ENCODE peak calls at places on chromosomes 1 and 21, in six cellular contexts. Q, F, D, A, R and S are unnamed samples.

GRCh38 chr1:31306278-31306677 is 9.4 kb downstream of the ZCCHC17 start:
- DNase-seq in Q (no peak), F (no peak), D (no peak), A (no peak), R (no peak), S (no peak)

GRCh38 chr1:40861227-40862003 is 748 bp downstream of the CITED4 start:
- DNase-seq in Q (peak; percentile 3), F (peak; percentile 56), D (peak; percentile 19), A (peak; percentile 55), R (peak; percentile 46), S (peak; percentile 19)

GRCh38 chr1:20540281-20540680 is 12.1 kb upstream of the FAM43B start:
- DNase-seq in Q (no peak), F (no peak), D (no peak), A (no peak), R (no peak), S (no peak)

GRCh38 chr1:218815076-218815475 is 358.6 kb upstream of the LYPLAL1 start:
- DNase-seq in Q (no peak), F (no peak), D (no peak), A (no peak), R (no peak), S (no peak)

GRCh38 chr1:3911521-3911845 is 11.4 kb upstream of the C1orf174 start:
- DNase-seq in Q (no peak), F (no peak), D (no peak), A (no peak), R (no peak), S (no peak)

GRCh38 chr1:31299365-31299764 is 2.5 kb downstream of the ZCCHC17 start:
- DNase-seq in Q (no peak), F (no peak), D (no peak), A (no peak), R (no peak), S (no peak)

GRCh38 chr1:16484501-16484835 is 29.6 kb downstream of the RNU1-1 start:
- DNase-seq in Q (no peak), F (no peak), D (no peak), A (no peak), R (no peak), S (no peak)

GRCh38 chr21:16420086-16420724 is 690.4 kb downstream of the USP25 start:
- DNase-seq in Q (no peak), F (no peak), D (no peak), A (peak; percentile 33), R (no peak), S (no peak)

GRCh38 chr1:44464361-44464760 is 59.3 kb downstream of the RNF220 start:
- DNase-seq in Q (no peak), F (no peak), D (no peak), A (no peak), R (no peak), S (no peak)

GRCh38 chr1:6148497-6149241 is 31.5 kb downstream of the CHD5 start:
- DNase-seq in Q (peak; percentile 38), F (peak; percentile 79), D (peak; percentile 58), A (peak; percentile 41), R (peak; percentile 59), S (peak; percentile 31)

GRCh38 chr1:218339267-218339831 is 5.8 kb upstream of the TGFB2 start:
- DNase-seq in Q (no peak), F (no peak), D (no peak), A (no peak), R (peak; percentile 10), S (no peak)

GRCh38 chr1:218624051-218624450 is 278.9 kb downstream of the TGFB2 start:
- DNase-seq in Q (no peak), F (no peak), D (no peak), A (no peak), R (no peak), S (no peak)

GRCh38 chr1:245790441-245790840 is 635.7 kb downstream of the KIF26B start:
- DNase-seq in Q (no peak), F (no peak), D (no peak), A (no peak), R (no peak), S (no peak)

GRCh38 chr1:24386241-24386640 is 27.3 kb downstream of the STPG1 start:
- DNase-seq in Q (no peak), F (no peak), D (no peak), A (no peak), R (no peak), S (no peak)

GRCh38 chr1:17594690-17595601 is 55.4 kb downstream of the ARHGEF10L start:
- DNase-seq in Q (no peak), F (no peak), D (no peak), A (no peak), R (no peak), S (no peak)

GRCh38 chr1:26541816-26542711 is 12.5 kb downstream of the RPS6KA1 start:
- DNase-seq in Q (peak; percentile 57), F (peak; percentile 88), D (peak; percentile 94), A (peak; percentile 76), R (peak; percentile 71), S (peak; percentile 71)

GRCh38 chr1:230745071-230745470 is 2.1 kb upstream of the CAPN9 start:
- DNase-seq in Q (no peak), F (no peak), D (no peak), A (no peak), R (no peak), S (no peak)

GRCh38 chr1:179121159-179121938 is 39.5 kb downstream of the TOR3A start:
- DNase-seq in Q (no peak), F (peak; percentile 54), D (peak; percentile 25), A (no peak), R (peak; percentile 53), S (peak; percentile 16)

GRCh38 chr1:21594495-21594894 is 74.7 kb downstream of the RAP1GAP start:
- DNase-seq in Q (no peak), F (no peak), D (no peak), A (no peak), R (no peak), S (no peak)

GRCh38 chr1:156752843-156753486 is 1.5 kb upstream of the HDGF start:
- DNase-seq in Q (no peak), F (no peak), D (no peak), A (no peak), R (no peak), S (no peak)

GRCh38 chr1:200624679-200625335 is 4.3 kb upstream of the KIF14 start:
- DNase-seq in Q (no peak), F (no peak), D (no peak), A (no peak), R (no peak), S (no peak)